ENCODE peak calls at places on chromosomes 13 and 19, in four cellular contexts. P is stomach, G is heart left ventricle, E is uterus. Z is an unnamed sample.
A peak's percentile ranks its signal among the peaks of the same experiment; 100 is the strongest.

GRCh38 chr13:39835253-39835652 is 179.8 kb downstream of the COG6 start:
- DNase-seq in P (no peak), G (no peak), E (no peak), Z (no peak)

GRCh38 chr13:97327521-97328221 is 105.5 kb downstream of the MBNL2 start:
- DNase-seq in P (no peak), G (no peak), E (no peak), Z (no peak)

GRCh38 chr19:19034204-19034624 is 811 bp downstream of the ARMC6 start:
- DNase-seq in P (peak; percentile 49), G (no peak), E (no peak), Z (peak; percentile 20)

GRCh38 chr19:47641891-47642485 is 33.1 kb downstream of the BICRA start:
- DNase-seq in P (no peak), G (no peak), E (no peak), Z (no peak)

GRCh38 chr19:47398707-47399106 is 20.6 kb downstream of the MEIS3 start:
- DNase-seq in P (no peak), G (no peak), E (no peak), Z (no peak)

GRCh38 chr19:5953034-5953589 is 24.8 kb downstream of the RANBP3 start:
- DNase-seq in P (no peak), G (no peak), E (no peak), Z (no peak)

GRCh38 chr13:98563071-98563470 is 13.8 kb downstream of the STK24 start:
- DNase-seq in P (no peak), G (no peak), E (no peak), Z (no peak)

GRCh38 chr19:10478476-10478875 is 24.7 kb downstream of the KEAP1 start:
- DNase-seq in P (no peak), G (no peak), E (no peak), Z (no peak)

GRCh38 chr19:32416749-32417469 is 11.3 kb downstream of the DPY19L3 start:
- DNase-seq in P (no peak), G (no peak), E (no peak), Z (no peak)

GRCh38 chr19:28705008-28705407 is 507.9 kb downstream of the UQCRFS1 start:
- DNase-seq in P (no peak), G (no peak), E (no peak), Z (no peak)

GRCh38 chr13:74681891-74682290 is 547.7 kb upstream of the KLF12 start:
- DNase-seq in P (no peak), G (no peak), E (no peak), Z (no peak)

GRCh38 chr13:42883771-42884170 is 102.4 kb downstream of the FAM216B start:
- DNase-seq in P (no peak), G (peak; percentile 18), E (no peak), Z (peak; percentile 39)

DNA sequence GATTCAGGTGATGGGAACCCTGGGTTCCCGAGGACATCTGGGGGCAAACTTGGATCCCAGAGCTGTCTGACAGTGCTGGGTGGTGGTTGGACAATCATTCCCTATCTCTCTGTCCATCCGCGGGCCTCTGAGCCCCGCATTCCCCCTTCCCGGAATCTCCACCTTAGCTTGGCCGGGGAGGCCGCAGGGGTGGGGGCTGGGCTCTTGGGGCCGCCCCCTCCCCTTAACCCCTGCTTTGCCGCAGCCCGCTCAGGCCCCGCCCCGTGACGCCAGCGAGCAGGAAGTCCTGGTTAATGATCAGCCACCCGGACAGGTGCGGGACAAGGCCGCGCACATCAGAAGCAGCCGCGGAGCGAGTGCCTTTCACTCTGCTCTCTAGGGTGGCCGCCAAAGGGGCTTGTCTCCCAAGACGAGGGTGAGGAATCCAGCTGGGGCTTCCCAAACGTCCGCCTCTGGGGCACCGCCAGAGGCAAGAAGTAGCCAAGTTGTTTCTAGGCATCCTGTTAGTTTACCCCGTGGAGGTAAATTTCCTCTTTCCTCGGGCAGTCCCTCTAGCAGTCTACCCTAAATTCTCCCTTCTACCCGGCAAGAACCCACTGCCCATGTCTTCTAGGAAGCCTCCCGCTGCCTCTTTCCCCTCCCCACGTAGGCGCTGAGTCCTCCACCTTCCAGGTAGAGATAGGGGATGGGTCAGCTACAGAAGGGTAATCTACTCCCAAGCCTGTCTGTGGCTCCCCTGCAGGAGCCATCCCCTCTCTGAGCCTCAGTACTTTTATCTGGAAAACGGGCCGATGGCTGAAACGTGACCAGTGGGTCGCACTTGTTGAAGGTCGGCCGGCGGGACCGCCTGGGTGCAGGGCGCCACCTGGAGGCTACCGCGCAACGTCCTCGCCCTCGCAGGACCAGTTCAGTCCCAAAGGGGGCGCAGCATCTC is 3.0 kb downstream of the IRF2BP1 start:
- DNase-seq in P (peak; percentile 97), G (peak; percentile 72), E (peak; percentile 81), Z (peak; percentile 80)
- TF ChIP-seq POLR2A in P (peak; percentile 13), G (no peak), E (peak; percentile 35), Z (peak; percentile 71)

GRCh38 chr13:49248433-49249002 is 793 bp downstream of the CDADC1 start:
- DNase-seq in P (no peak), G (no peak), E (no peak), Z (no peak)
- TF ChIP-seq CTCF in P (no peak), G (no peak), E (no peak), Z (no peak)

DNA sequence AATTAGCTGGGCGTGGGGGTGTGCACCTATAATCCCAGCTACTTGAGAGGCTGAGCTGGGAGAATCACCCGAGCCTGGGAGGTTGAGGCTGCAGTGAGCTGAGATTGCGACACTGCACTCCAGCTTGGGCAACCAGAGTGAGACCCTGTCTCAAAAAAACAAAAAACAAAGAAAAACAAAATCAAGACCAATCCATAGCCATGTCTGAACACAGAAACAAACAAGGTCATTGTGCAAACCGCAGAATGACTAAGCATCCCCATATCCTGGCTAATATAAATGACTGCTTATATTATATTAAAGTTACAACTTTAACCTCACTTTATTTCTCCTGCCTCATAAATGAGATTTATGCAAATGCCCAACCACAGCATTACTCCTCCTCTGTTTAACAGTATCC is 2.3 kb upstream of the LYPD3 start:
- DNase-seq in P (no peak), G (no peak), E (no peak), Z (no peak)
- H3K4me1 ChIP-seq in P (peaks cover 20% of the 10 kb centered on the region), G (peaks cover 9% of the 10 kb centered on the region), E (peaks cover 8% of the 10 kb centered on the region), Z (no peaks in the 10 kb centered on the region)

GRCh38 chr13:104057851-104058250 is 991.6 kb upstream of the SLC10A2 start:
- DNase-seq in P (no peak), G (no peak), E (no peak), Z (no peak)
- TF ChIP-seq POLR2A in P (no peak), G (no peak), E (no peak), Z (no peak)

GRCh38 chr19:17680235-17680722 is 7.9 kb downstream of the UNC13A start:
- DNase-seq in P (peak; percentile 57), G (peak; percentile 87), E (peak; percentile 56), Z (no peak)

GRCh38 chr19:17681505-17682125 is 6.5 kb downstream of the UNC13A start:
- DNase-seq in P (no peak), G (peak; percentile 38), E (no peak), Z (no peak)

GRCh38 chr19:17684256-17684655 is 3.9 kb downstream of the UNC13A start:
- DNase-seq in P (no peak), G (no peak), E (no peak), Z (no peak)

GRCh38 chr19:17683078-17683477 is 5.1 kb downstream of the UNC13A start:
- DNase-seq in P (no peak), G (no peak), E (no peak), Z (no peak)

DNA sequence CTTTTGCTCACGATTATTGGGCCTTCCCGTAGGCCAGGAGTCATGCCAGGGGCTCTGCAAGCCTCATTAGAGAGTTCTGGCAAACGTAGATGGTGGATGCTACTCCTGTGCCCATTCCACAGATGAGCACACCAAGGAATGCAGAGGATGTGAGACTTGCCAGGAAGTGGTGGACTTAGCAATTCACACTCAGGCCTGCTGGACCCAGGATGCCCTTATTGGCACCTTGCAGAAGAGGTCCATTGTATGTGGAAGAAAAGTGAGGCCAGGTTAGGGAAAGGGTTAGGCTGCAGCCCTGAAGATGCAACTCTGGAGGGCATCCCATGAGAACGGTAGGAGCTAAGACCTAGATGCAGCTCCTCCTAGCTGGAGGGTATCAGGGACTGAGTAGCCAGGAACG is 5.9 kb downstream of the UNC13A start:
- DNase-seq in P (no peak), G (no peak), E (no peak), Z (no peak)
- TF ChIP-seq CTCF in P (no peak), G (no peak), E (no peak), Z (no peak)

DNA sequence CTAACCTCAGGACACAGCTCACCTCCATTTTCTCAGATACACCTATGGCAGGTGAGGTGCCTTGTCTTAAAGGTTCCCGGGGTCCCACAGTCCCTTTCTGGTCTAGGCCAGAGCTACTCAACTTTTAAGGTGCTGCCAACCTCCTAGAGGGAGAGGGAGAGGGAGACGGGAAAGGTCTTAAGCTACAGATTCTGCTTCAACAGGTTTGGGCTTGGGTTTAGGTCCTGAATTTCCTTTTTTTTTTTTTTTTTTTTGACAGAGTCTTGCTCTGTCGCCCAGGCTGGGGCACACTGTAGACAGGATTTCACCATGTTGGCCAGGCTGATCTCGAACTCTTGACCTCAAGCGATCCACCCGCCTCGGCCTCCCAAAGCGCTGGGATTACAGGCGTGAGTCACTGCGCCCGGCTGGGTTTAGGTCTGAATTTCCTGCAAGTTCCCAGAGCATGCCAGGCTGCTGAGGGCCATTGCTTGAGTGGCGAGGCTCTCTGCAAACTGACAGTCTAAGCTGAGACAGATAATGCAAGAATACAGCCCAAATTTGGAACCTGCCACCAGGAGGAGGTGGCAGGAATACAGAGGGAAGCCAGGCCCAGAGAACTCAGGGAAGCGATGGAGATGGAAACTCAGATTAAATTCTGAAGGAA is 7.8 kb upstream of the SYCN start:
- DNase-seq in P (no peak), G (no peak), E (no peak), Z (no peak)
- H3K4me1 ChIP-seq in P (no peaks in the 10 kb centered on the region), G (no peaks in the 10 kb centered on the region), E (no peaks in the 10 kb centered on the region), Z (no peaks in the 10 kb centered on the region)